ENCODE peak calls at places on chromosomes 12 and 14, in seven cellular contexts. One of them, this sample, is unnamed.

GRCh38 chr14:24674204-24674970 is 40.4 kb upstream of the GZMB start:
- DNase-seq in psoas muscle: no peak
- DNase-seq in heart left ventricle: no peak
- DNase-seq in right lobe of liver: no peak
- DNase-seq in AG04449: no peak
- DNase-seq in MM.1S: peak
- DNase-seq in PC-3: no peak
- DNase-seq in this sample: no peak

GRCh38 chr12:15933751-15934150 is 22.6 kb downstream of the DERA start:
- DNase-seq in psoas muscle: no peak
- DNase-seq in heart left ventricle: no peak
- DNase-seq in right lobe of liver: no peak
- DNase-seq in AG04449: peak
- DNase-seq in MM.1S: no peak
- DNase-seq in PC-3: no peak
- DNase-seq in this sample: no peak

GRCh38 chr12:6384499-6385436 is 806 bp downstream of the LTBR start:
- DNase-seq in psoas muscle: no peak
- DNase-seq in heart left ventricle: peak
- DNase-seq in right lobe of liver: peak
- DNase-seq in AG04449: no peak
- DNase-seq in MM.1S: no peak
- DNase-seq in PC-3: no peak
- DNase-seq in this sample: no peak

GRCh38 chr12:107662431-107662830 is 23.2 kb upstream of the PWP1 start:
- DNase-seq in psoas muscle: no peak
- DNase-seq in heart left ventricle: no peak
- DNase-seq in right lobe of liver: no peak
- DNase-seq in AG04449: no peak
- DNase-seq in MM.1S: no peak
- DNase-seq in PC-3: no peak
- DNase-seq in this sample: no peak

GRCh38 chr12:117854339-117855012 is 114.3 kb downstream of the KSR2 start:
- DNase-seq in psoas muscle: no peak
- DNase-seq in heart left ventricle: no peak
- DNase-seq in right lobe of liver: no peak
- DNase-seq in AG04449: no peak
- DNase-seq in MM.1S: peak
- DNase-seq in PC-3: peak
- DNase-seq in this sample: no peak

GRCh38 chr12:51846911-51847829 is 1.3 kb downstream of the FIGNL2 start:
- DNase-seq in psoas muscle: no peak
- DNase-seq in heart left ventricle: peak
- DNase-seq in right lobe of liver: no peak
- DNase-seq in AG04449: no peak
- DNase-seq in MM.1S: no peak
- DNase-seq in PC-3: no peak
- DNase-seq in this sample: no peak

GRCh38 chr12:46197876-46198275 is 71.0 kb downstream of the SLC38A1 start:
- DNase-seq in psoas muscle: no peak
- DNase-seq in heart left ventricle: no peak
- DNase-seq in right lobe of liver: no peak
- DNase-seq in AG04449: no peak
- DNase-seq in MM.1S: no peak
- DNase-seq in PC-3: no peak
- DNase-seq in this sample: no peak

GRCh38 chr14:75369506-75369905 is 58.3 kb upstream of the JDP2 start:
- DNase-seq in psoas muscle: peak
- DNase-seq in heart left ventricle: peak
- DNase-seq in right lobe of liver: no peak
- DNase-seq in AG04449: no peak
- DNase-seq in MM.1S: no peak
- DNase-seq in PC-3: no peak
- DNase-seq in this sample: no peak

GRCh38 chr14:69002069-69002468 is 23.0 kb upstream of the ACTN1 start:
- DNase-seq in psoas muscle: no peak
- DNase-seq in heart left ventricle: peak
- DNase-seq in right lobe of liver: peak
- DNase-seq in AG04449: no peak
- DNase-seq in MM.1S: no peak
- DNase-seq in PC-3: peak
- DNase-seq in this sample: no peak

GRCh38 chr12:120261951-120262851 is 3.3 kb downstream of the PXN start:
- DNase-seq in psoas muscle: no peak
- DNase-seq in heart left ventricle: no peak
- DNase-seq in right lobe of liver: peak
- DNase-seq in AG04449: no peak
- DNase-seq in MM.1S: no peak
- DNase-seq in PC-3: peak
- DNase-seq in this sample: no peak

GRCh38 chr12:70571029-70571428 is 66.2 kb downstream of the PTPRB start:
- DNase-seq in psoas muscle: no peak
- DNase-seq in heart left ventricle: no peak
- DNase-seq in right lobe of liver: no peak
- DNase-seq in AG04449: no peak
- DNase-seq in MM.1S: no peak
- DNase-seq in PC-3: no peak
- DNase-seq in this sample: no peak

GRCh38 chr12:42104087-42104486 is 40.6 kb downstream of the GXYLT1 start:
- DNase-seq in psoas muscle: no peak
- DNase-seq in heart left ventricle: no peak
- DNase-seq in right lobe of liver: no peak
- DNase-seq in AG04449: no peak
- DNase-seq in MM.1S: no peak
- DNase-seq in PC-3: no peak
- DNase-seq in this sample: no peak
- TF ChIP-seq CTCF in psoas muscle: peak
- TF ChIP-seq CTCF in heart left ventricle: peak
- TF ChIP-seq CTCF in right lobe of liver: peak
- TF ChIP-seq CTCF in AG04449: no peak
- TF ChIP-seq CTCF in MM.1S: no peak
- TF ChIP-seq CTCF in PC-3: peak
- TF ChIP-seq CTCF in this sample: no peak

DNA sequence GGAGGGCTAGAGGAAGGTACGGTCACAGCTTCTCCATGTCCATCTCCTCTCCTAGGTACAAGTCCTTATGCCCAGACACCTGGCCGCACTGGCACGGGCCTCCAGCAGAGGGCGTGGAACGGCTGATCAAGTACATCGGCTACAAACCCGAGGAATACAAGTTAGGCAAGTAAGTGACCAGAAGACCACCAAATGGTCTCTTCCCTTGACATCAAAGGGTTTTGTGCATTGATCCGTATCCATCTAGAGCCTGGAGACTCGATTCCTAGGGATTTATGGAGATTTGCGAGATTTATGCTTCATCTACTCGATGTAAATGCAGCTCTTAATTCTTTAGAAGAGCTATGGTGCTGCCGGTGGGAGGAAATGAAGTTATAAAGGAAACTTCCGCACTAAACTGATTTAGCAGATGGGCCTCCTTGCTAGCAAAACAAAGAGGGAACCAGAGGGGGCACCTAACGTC is 44.2 kb downstream of the KCTD10 start:
- DNase-seq in psoas muscle: peak
- DNase-seq in heart left ventricle: peak
- DNase-seq in right lobe of liver: peak
- DNase-seq in AG04449: peak
- DNase-seq in MM.1S: peak
- DNase-seq in PC-3: peak
- DNase-seq in this sample: peak
- TF ChIP-seq CTCF in psoas muscle: peak
- TF ChIP-seq CTCF in heart left ventricle: peak
- TF ChIP-seq CTCF in right lobe of liver: peak
- TF ChIP-seq CTCF in AG04449: peak
- TF ChIP-seq CTCF in MM.1S: peak
- TF ChIP-seq CTCF in PC-3: peak
- TF ChIP-seq CTCF in this sample: peak

GRCh38 chr14:105020815-105021655 is at the start of gene CDCA4:
- DNase-seq in psoas muscle: peak
- DNase-seq in heart left ventricle: peak
- DNase-seq in right lobe of liver: peak
- DNase-seq in AG04449: no peak
- DNase-seq in MM.1S: peak
- DNase-seq in PC-3: peak
- DNase-seq in this sample: peak
- TF ChIP-seq CTCF in psoas muscle: no peak
- TF ChIP-seq CTCF in heart left ventricle: no peak
- TF ChIP-seq CTCF in right lobe of liver: no peak
- TF ChIP-seq CTCF in AG04449: no peak
- TF ChIP-seq CTCF in MM.1S: no peak
- TF ChIP-seq CTCF in PC-3: no peak
- TF ChIP-seq CTCF in this sample: no peak

GRCh38 chr12:2796187-2796663 is 1.5 kb downstream of the FKBP4 start:
- DNase-seq in psoas muscle: no peak
- DNase-seq in heart left ventricle: no peak
- DNase-seq in right lobe of liver: no peak
- DNase-seq in AG04449: no peak
- DNase-seq in MM.1S: no peak
- DNase-seq in PC-3: peak
- DNase-seq in this sample: no peak
- TF ChIP-seq CTCF in psoas muscle: no peak
- TF ChIP-seq CTCF in heart left ventricle: no peak
- TF ChIP-seq CTCF in right lobe of liver: peak
- TF ChIP-seq CTCF in AG04449: no peak
- TF ChIP-seq CTCF in MM.1S: no peak
- TF ChIP-seq CTCF in PC-3: peak
- TF ChIP-seq CTCF in this sample: no peak

DNA sequence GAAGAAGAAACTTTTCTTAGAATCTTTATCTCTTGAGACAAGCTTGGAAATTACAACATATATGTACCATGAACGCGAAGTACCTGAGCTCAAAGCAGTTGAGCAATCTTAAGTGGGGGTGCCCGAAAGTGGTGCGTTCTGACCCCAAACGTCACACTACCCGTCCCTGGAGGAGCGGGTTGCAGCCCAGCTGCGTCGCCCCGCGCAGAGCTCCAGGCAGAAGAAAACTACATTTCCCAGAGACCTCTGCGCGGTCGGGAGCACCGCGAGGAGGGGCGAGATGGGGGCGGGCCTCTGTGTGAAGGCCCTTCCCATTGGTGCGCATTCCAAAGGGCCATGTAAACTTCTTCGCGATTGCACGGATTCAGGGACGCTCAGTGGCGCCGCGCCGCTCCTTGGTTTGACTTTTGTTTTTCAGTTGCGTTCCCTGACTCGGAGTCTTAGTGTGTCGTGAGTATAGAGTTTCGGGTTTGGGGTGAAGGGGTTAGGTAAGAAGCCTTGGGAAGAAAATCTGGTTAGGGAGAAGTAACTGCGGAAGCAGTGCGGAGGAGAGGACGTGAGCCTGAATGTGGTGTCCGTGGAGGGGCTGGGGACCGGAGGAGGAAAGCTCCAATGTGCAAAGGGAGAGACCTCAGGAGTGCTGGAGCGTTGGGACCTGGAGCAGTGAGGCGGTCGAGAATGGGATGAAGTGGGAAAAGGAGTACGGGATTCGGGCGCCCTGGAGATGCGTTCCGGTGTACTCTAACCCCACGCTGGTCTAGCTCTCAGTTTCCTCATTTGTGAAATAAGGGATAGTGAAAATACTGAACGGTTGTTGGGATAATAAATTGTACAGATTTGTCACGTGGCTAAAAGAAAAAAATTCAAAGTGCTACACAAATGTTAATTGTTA is at the start of gene CCDC77:
- DNase-seq in psoas muscle: peak
- DNase-seq in heart left ventricle: peak
- DNase-seq in right lobe of liver: peak
- DNase-seq in AG04449: peak
- DNase-seq in MM.1S: peak
- DNase-seq in PC-3: peak
- DNase-seq in this sample: peak
- TF ChIP-seq CTCF in psoas muscle: peak
- TF ChIP-seq CTCF in heart left ventricle: peak
- TF ChIP-seq CTCF in right lobe of liver: peak
- TF ChIP-seq CTCF in AG04449: peak
- TF ChIP-seq CTCF in MM.1S: peak
- TF ChIP-seq CTCF in PC-3: no peak
- TF ChIP-seq CTCF in this sample: no peak

This sample was measured in mesothelial cell of epicardium.